ENCODE peak calls at places on chromosomes 11 and 22, in six cellular contexts. One of them, this sample, is unnamed.

GRCh38 chr11:88175004-88175706 is at the start of gene RAB38:
- DNase-seq in HepG2: no peak
- DNase-seq in H1: peak
- DNase-seq in GM12892: no peak
- DNase-seq in SK-N-SH: peak
- DNase-seq in K562: peak
- DNase-seq in this sample: no peak

GRCh38 chr22:43482310-43482625 is 70.5 kb downstream of the MPPED1 start:
- DNase-seq in HepG2: no peak
- DNase-seq in K562: no peak
- DNase-seq in GM12892: no peak
- DNase-seq in SK-N-SH: no peak
- DNase-seq in H1: no peak
- DNase-seq in this sample: no peak

GRCh38 chr22:25497269-25497668 is 67.2 kb upstream of the GRK3 start:
- DNase-seq in K562: no peak
- DNase-seq in HepG2: no peak
- DNase-seq in H1: no peak
- DNase-seq in GM12892: no peak
- DNase-seq in SK-N-SH: no peak
- DNase-seq in this sample: no peak

GRCh38 chr11:108606495-108607160 is 13.1 kb upstream of the EXPH5 start:
- DNase-seq in GM12892: no peak
- DNase-seq in K562: no peak
- DNase-seq in H1: no peak
- DNase-seq in SK-N-SH: no peak
- DNase-seq in HepG2: no peak
- DNase-seq in this sample: no peak

GRCh38 chr22:50422046-50422445 is 52.8 kb downstream of the SBF1 start:
- DNase-seq in SK-N-SH: no peak
- DNase-seq in GM12892: no peak
- DNase-seq in K562: no peak
- DNase-seq in HepG2: no peak
- DNase-seq in H1: no peak
- DNase-seq in this sample: no peak

GRCh38 chr11:88555829-88556202 is 218.3 kb upstream of the CTSC start:
- DNase-seq in H1: no peak
- DNase-seq in GM12892: no peak
- DNase-seq in SK-N-SH: no peak
- DNase-seq in HepG2: no peak
- DNase-seq in K562: no peak
- DNase-seq in this sample: no peak

GRCh38 chr11:56140151-56140661 is at the start of gene OR8J3:
- DNase-seq in HepG2: no peak
- DNase-seq in K562: no peak
- DNase-seq in SK-N-SH: no peak
- DNase-seq in H1: no peak
- DNase-seq in GM12892: no peak
- DNase-seq in this sample: no peak

GRCh38 chr11:125924384-125925007 is 20.2 kb downstream of the DDX25 start:
- DNase-seq in GM12892: no peak
- DNase-seq in K562: no peak
- DNase-seq in SK-N-SH: no peak
- DNase-seq in HepG2: no peak
- DNase-seq in H1: no peak
- DNase-seq in this sample: no peak

GRCh38 chr11:43172477-43172876 is 139.3 kb upstream of the API5 start:
- DNase-seq in GM12892: no peak
- DNase-seq in K562: no peak
- DNase-seq in SK-N-SH: no peak
- DNase-seq in H1: no peak
- DNase-seq in HepG2: no peak
- DNase-seq in this sample: no peak

GRCh38 chr22:33555814-33556522 is 364.3 kb downstream of the LARGE1 start:
- DNase-seq in K562: no peak
- DNase-seq in HepG2: no peak
- DNase-seq in SK-N-SH: no peak
- DNase-seq in H1: no peak
- DNase-seq in GM12892: no peak
- DNase-seq in this sample: no peak

GRCh38 chr11:47572715-47573255 is 6.0 kb downstream of the KBTBD4 start:
- DNase-seq in K562: no peak
- DNase-seq in GM12892: no peak
- DNase-seq in HepG2: no peak
- DNase-seq in SK-N-SH: peak
- DNase-seq in H1: no peak
- DNase-seq in this sample: no peak

GRCh38 chr22:20118572-20119020 is 1.6 kb upstream of the TRMT2A start:
- DNase-seq in SK-N-SH: no peak
- DNase-seq in HepG2: no peak
- DNase-seq in H1: no peak
- DNase-seq in K562: peak
- DNase-seq in GM12892: no peak
- DNase-seq in this sample: no peak

GRCh38 chr22:22418163-22418549 is 90.4 kb downstream of the ZNF280B start:
- DNase-seq in SK-N-SH: no peak
- DNase-seq in HepG2: no peak
- DNase-seq in K562: no peak
- DNase-seq in GM12892: no peak
- DNase-seq in H1: no peak
- DNase-seq in this sample: no peak

GRCh38 chr11:9285850-9286587 is 20.9 kb upstream of the DENND5A start:
- DNase-seq in SK-N-SH: no peak
- DNase-seq in K562: no peak
- DNase-seq in GM12892: no peak
- DNase-seq in H1: peak
- DNase-seq in HepG2: no peak
- DNase-seq in this sample: no peak

GRCh38 chr11:104967493-104968364 is 645 bp downstream of the CASP4 start:
- DNase-seq in GM12892: no peak
- DNase-seq in HepG2: no peak
- DNase-seq in SK-N-SH: no peak
- DNase-seq in H1: no peak
- DNase-seq in K562: no peak
- DNase-seq in this sample: no peak

GRCh38 chr11:8732748-8733241 is 50.2 kb downstream of the RPL27A start:
- DNase-seq in HepG2: no peak
- DNase-seq in K562: no peak
- DNase-seq in GM12892: no peak
- DNase-seq in H1: no peak
- DNase-seq in SK-N-SH: no peak
- DNase-seq in this sample: no peak

GRCh38 chr11:112174789-112175595 is at the start of gene BCO2:
- DNase-seq in HepG2: peak
- DNase-seq in SK-N-SH: peak
- DNase-seq in K562: peak
- DNase-seq in H1: peak
- DNase-seq in GM12892: no peak
- DNase-seq in this sample: no peak

GRCh38 chr22:20156611-20157415 is 6.0 kb upstream of the CCDC188 start:
- DNase-seq in GM12892: peak
- DNase-seq in SK-N-SH: peak
- DNase-seq in H1: peak
- DNase-seq in HepG2: peak
- DNase-seq in K562: peak
- DNase-seq in this sample: peak

GRCh38 chr22:45960477-45961386 is 16.2 kb downstream of the WNT7B start:
- DNase-seq in H1: no peak
- DNase-seq in GM12892: no peak
- DNase-seq in K562: no peak
- DNase-seq in HepG2: no peak
- DNase-seq in SK-N-SH: no peak
- DNase-seq in this sample: no peak

GRCh38 chr11:15818132-15818842 is 538.1 kb downstream of the SOX6 start:
- DNase-seq in H1: no peak
- DNase-seq in HepG2: no peak
- DNase-seq in K562: no peak
- DNase-seq in GM12892: no peak
- DNase-seq in SK-N-SH: no peak
- DNase-seq in this sample: no peak

GRCh38 chr22:27980424-27981148 is 61.5 kb upstream of the PITPNB start:
- DNase-seq in SK-N-SH: no peak
- DNase-seq in GM12892: no peak
- DNase-seq in H1: peak
- DNase-seq in K562: peak
- DNase-seq in HepG2: no peak
- DNase-seq in this sample: no peak

GRCh38 chr11:4851033-4851432 is 2.0 kb upstream of the OR51S1 start:
- DNase-seq in H1: no peak
- DNase-seq in HepG2: no peak
- DNase-seq in K562: no peak
- DNase-seq in SK-N-SH: no peak
- DNase-seq in GM12892: no peak
- DNase-seq in this sample: no peak

GRCh38 chr22:46417268-46417580 is 81.7 kb downstream of the TRMU start:
- DNase-seq in K562: no peak
- DNase-seq in SK-N-SH: no peak
- DNase-seq in GM12892: no peak
- DNase-seq in HepG2: no peak
- DNase-seq in H1: no peak
- DNase-seq in this sample: no peak

GRCh38 chr11:68643576-68643975 is 40.8 kb upstream of the GAL start:
- DNase-seq in GM12892: no peak
- DNase-seq in H1: no peak
- DNase-seq in HepG2: no peak
- DNase-seq in K562: peak
- DNase-seq in SK-N-SH: peak
- DNase-seq in this sample: no peak

GRCh38 chr11:82750643-82751139 is 17.0 kb upstream of the FAM181B start:
- DNase-seq in SK-N-SH: peak
- DNase-seq in H1: no peak
- DNase-seq in K562: no peak
- DNase-seq in GM12892: no peak
- DNase-seq in HepG2: no peak
- DNase-seq in this sample: no peak

GRCh38 chr11:111018571-111018970 is 227.0 kb upstream of the POU2AF2 start:
- DNase-seq in K562: no peak
- DNase-seq in GM12892: no peak
- DNase-seq in H1: no peak
- DNase-seq in SK-N-SH: no peak
- DNase-seq in HepG2: no peak
- DNase-seq in this sample: no peak

GRCh38 chr11:8768625-8769333 is 86.2 kb downstream of the RPL27A start:
- DNase-seq in K562: peak
- DNase-seq in H1: no peak
- DNase-seq in GM12892: no peak
- DNase-seq in HepG2: peak
- DNase-seq in SK-N-SH: no peak
- DNase-seq in this sample: no peak

GRCh38 chr11:67501854-67502253 is 3.3 kb downstream of the PITPNM1 start:
- DNase-seq in SK-N-SH: no peak
- DNase-seq in K562: no peak
- DNase-seq in GM12892: no peak
- DNase-seq in HepG2: no peak
- DNase-seq in H1: no peak
- DNase-seq in this sample: no peak
- TF ChIP-seq TAF1 in SK-N-SH: no peak
- TF ChIP-seq TAF1 in K562: no peak
- TF ChIP-seq TAF1 in GM12892: no peak
- TF ChIP-seq TAF1 in HepG2: no peak
- TF ChIP-seq TAF1 in H1: no peak
- TF ChIP-seq TAF1 in this sample: no peak

GRCh38 chr11:2769409-2769778 is 69.6 kb upstream of the KCNQ1OT1 start:
- DNase-seq in GM12892: no peak
- DNase-seq in SK-N-SH: no peak
- DNase-seq in K562: no peak
- DNase-seq in HepG2: no peak
- DNase-seq in H1: peak
- DNase-seq in this sample: no peak

GRCh38 chr11:2767071-2767470 is 67.3 kb upstream of the KCNQ1OT1 start:
- DNase-seq in K562: no peak
- DNase-seq in HepG2: peak
- DNase-seq in GM12892: no peak
- DNase-seq in SK-N-SH: no peak
- DNase-seq in H1: no peak
- DNase-seq in this sample: no peak

GRCh38 chr11:2766166-2766565 is 66.4 kb upstream of the KCNQ1OT1 start:
- DNase-seq in H1: no peak
- DNase-seq in SK-N-SH: no peak
- DNase-seq in HepG2: no peak
- DNase-seq in GM12892: no peak
- DNase-seq in K562: no peak
- DNase-seq in this sample: no peak

GRCh38 chr11:2768471-2769408 is 68.9 kb upstream of the KCNQ1OT1 start:
- DNase-seq in H1: peak
- DNase-seq in GM12892: no peak
- DNase-seq in K562: peak
- DNase-seq in HepG2: no peak
- DNase-seq in SK-N-SH: no peak
- DNase-seq in this sample: no peak

DNA sequence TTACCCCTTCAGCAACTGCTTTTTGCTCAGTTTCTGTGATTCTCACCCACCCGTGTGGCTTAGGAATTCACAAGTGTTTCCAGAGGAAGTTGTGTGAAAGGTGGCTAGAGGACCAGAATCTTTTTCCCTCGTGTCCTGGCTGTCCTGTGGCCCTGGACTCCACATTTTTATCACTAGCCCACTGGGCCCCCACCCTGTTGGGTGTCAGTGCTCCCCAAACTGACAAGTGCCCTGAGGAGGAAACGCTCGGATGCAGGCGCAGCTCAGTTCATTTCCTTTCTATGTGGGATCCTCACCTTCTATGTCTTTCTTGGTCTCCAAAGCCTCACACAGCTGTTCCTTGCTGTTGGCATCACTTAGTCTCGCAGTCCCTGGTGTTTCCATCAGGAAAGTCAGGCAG is 68.0 kb upstream of the KCNQ1OT1 start:
- DNase-seq in SK-N-SH: no peak
- DNase-seq in K562: no peak
- DNase-seq in H1: no peak
- DNase-seq in HepG2: no peak
- DNase-seq in GM12892: no peak
- DNase-seq in this sample: no peak
- TF ChIP-seq TAF1 in SK-N-SH: no peak
- TF ChIP-seq TAF1 in K562: no peak
- TF ChIP-seq TAF1 in H1: no peak
- TF ChIP-seq TAF1 in HepG2: no peak
- TF ChIP-seq TAF1 in GM12892: no peak
- TF ChIP-seq TAF1 in this sample: no peak

GRCh38 chr22:39110631-39111561 is 13.9 kb downstream of the APOBEC3H start:
- DNase-seq in GM12892: no peak
- DNase-seq in SK-N-SH: peak
- DNase-seq in H1: no peak
- DNase-seq in K562: peak
- DNase-seq in HepG2: peak
- DNase-seq in this sample: no peak
- TF ChIP-seq TAF1 in GM12892: no peak
- TF ChIP-seq TAF1 in SK-N-SH: no peak
- TF ChIP-seq TAF1 in H1: no peak
- TF ChIP-seq TAF1 in K562: no peak
- TF ChIP-seq TAF1 in HepG2: no peak
- TF ChIP-seq TAF1 in this sample: no peak

DNA sequence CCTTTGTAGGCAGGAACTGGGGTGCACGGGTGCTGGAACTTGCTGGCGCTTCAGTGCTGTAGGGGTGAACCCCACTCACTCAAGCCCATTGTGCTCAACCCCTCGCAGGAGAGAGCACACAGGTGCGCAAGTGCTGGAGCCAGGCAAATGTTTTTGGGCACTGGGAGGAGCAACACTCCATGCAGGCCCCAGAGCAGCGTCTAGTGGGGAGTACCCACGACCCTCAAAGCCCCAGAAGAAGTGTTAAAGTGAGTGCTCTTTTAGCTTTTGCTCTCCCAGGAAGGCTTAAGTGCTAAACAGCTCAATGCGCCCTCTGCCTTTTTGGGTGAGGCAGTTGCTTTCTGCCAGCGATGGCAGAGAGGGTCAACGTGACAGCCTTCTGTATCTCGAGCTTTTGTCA is 282.2 kb upstream of the ARHGAP42 start:
- DNase-seq in HepG2: no peak
- DNase-seq in SK-N-SH: no peak
- DNase-seq in H1: no peak
- DNase-seq in K562: no peak
- DNase-seq in GM12892: no peak
- DNase-seq in this sample: no peak
- TF ChIP-seq TAF1 in HepG2: no peak
- TF ChIP-seq TAF1 in SK-N-SH: no peak
- TF ChIP-seq TAF1 in H1: no peak
- TF ChIP-seq TAF1 in K562: no peak
- TF ChIP-seq TAF1 in GM12892: no peak
- TF ChIP-seq TAF1 in this sample: no peak